ENCODE peak calls at places on chromosomes 2 and 18, in four cellular contexts. One of them, this sample, is unnamed.

GRCh38 chr2:114076961-114077360 is 187.1 kb downstream of the ACTR3 start:
- DNase-seq in COR-L47: no peak
- DNase-seq in HCEC 1CT: no peak
- DNase-seq in globus pallidus: no peak
- DNase-seq in this sample: no peak

GRCh38 chr2:56344771-56345170 is 161.0 kb downstream of the CCDC85A start:
- DNase-seq in HCEC 1CT: no peak
- DNase-seq in COR-L47: no peak
- DNase-seq in globus pallidus: no peak
- DNase-seq in this sample: no peak

GRCh38 chr2:233422050-233422639 is 67.9 kb downstream of the DGKD start:
- DNase-seq in globus pallidus: no peak
- DNase-seq in COR-L47: no peak
- DNase-seq in HCEC 1CT: no peak
- DNase-seq in this sample: peak

GRCh38 chr2:199850718-199851498 is at the start of gene FTCDNL1:
- DNase-seq in globus pallidus: peak
- DNase-seq in COR-L47: peak
- DNase-seq in HCEC 1CT: peak
- DNase-seq in this sample: peak

GRCh38 chr2:178514664-178515063 is 34.4 kb downstream of the PLEKHA3 start:
- DNase-seq in HCEC 1CT: peak
- DNase-seq in globus pallidus: no peak
- DNase-seq in COR-L47: no peak
- DNase-seq in this sample: no peak

GRCh38 chr2:207484444-207485391 is 45.0 kb upstream of the CREB1 start:
- DNase-seq in globus pallidus: no peak
- DNase-seq in HCEC 1CT: no peak
- DNase-seq in COR-L47: no peak
- DNase-seq in this sample: peak

GRCh38 chr2:223760838-223761502 is 76.4 kb downstream of the AP1S3 start:
- DNase-seq in HCEC 1CT: peak
- DNase-seq in COR-L47: no peak
- DNase-seq in globus pallidus: no peak
- DNase-seq in this sample: no peak

GRCh38 chr2:129857200-129857599 is 122.3 kb upstream of the RAB6C start:
- DNase-seq in globus pallidus: no peak
- DNase-seq in COR-L47: no peak
- DNase-seq in HCEC 1CT: no peak
- DNase-seq in this sample: no peak

GRCh38 chr2:64354857-64355680 is 98.9 kb upstream of the LGALSL start:
- DNase-seq in HCEC 1CT: peak
- DNase-seq in globus pallidus: no peak
- DNase-seq in COR-L47: no peak
- DNase-seq in this sample: peak

GRCh38 chr2:80259292-80259691 is 45.3 kb downstream of the LRRTM1 start:
- DNase-seq in globus pallidus: no peak
- DNase-seq in HCEC 1CT: no peak
- DNase-seq in COR-L47: no peak
- DNase-seq in this sample: peak

GRCh38 chr2:207416936-207417718 is 112.6 kb upstream of the CREB1 start:
- DNase-seq in COR-L47: no peak
- DNase-seq in HCEC 1CT: peak
- DNase-seq in globus pallidus: no peak
- DNase-seq in this sample: no peak

GRCh38 chr2:66537001-66537400 is 102.1 kb downstream of the MEIS1 start:
- DNase-seq in HCEC 1CT: no peak
- DNase-seq in COR-L47: peak
- DNase-seq in globus pallidus: no peak
- DNase-seq in this sample: peak

GRCh38 chr2:213238753-213239591 is 45.3 kb upstream of the SPAG16 start:
- DNase-seq in globus pallidus: no peak
- DNase-seq in COR-L47: no peak
- DNase-seq in HCEC 1CT: peak
- DNase-seq in this sample: no peak

GRCh38 chr2:88590998-88591613 is 36.2 kb downstream of the EIF2AK3 start:
- DNase-seq in globus pallidus: peak
- DNase-seq in COR-L47: peak
- DNase-seq in HCEC 1CT: peak
- DNase-seq in this sample: peak

GRCh38 chr2:56337342-56337741 is 153.6 kb downstream of the CCDC85A start:
- DNase-seq in COR-L47: peak
- DNase-seq in HCEC 1CT: no peak
- DNase-seq in globus pallidus: no peak
- DNase-seq in this sample: no peak

GRCh38 chr2:46073540-46074018 is 223.6 kb upstream of the EPAS1 start:
- DNase-seq in globus pallidus: no peak
- DNase-seq in COR-L47: no peak
- DNase-seq in HCEC 1CT: peak
- DNase-seq in this sample: no peak

GRCh38 chr18:26471027-26471426 is 77.3 kb downstream of the KCTD1 start:
- DNase-seq in globus pallidus: no peak
- DNase-seq in HCEC 1CT: no peak
- DNase-seq in COR-L47: no peak
- DNase-seq in this sample: no peak

GRCh38 chr2:127388423-127389164 is 819 bp upstream of the MAP3K2 start:
- DNase-seq in globus pallidus: no peak
- DNase-seq in COR-L47: no peak
- DNase-seq in HCEC 1CT: peak
- DNase-seq in this sample: no peak

GRCh38 chr2:105886029-105886454 is 141.3 kb downstream of the NCK2 start:
- DNase-seq in HCEC 1CT: peak
- DNase-seq in globus pallidus: no peak
- DNase-seq in COR-L47: no peak
- DNase-seq in this sample: no peak

GRCh38 chr2:258933-259332 is 4.9 kb downstream of the SH3YL1 start:
- DNase-seq in globus pallidus: no peak
- DNase-seq in HCEC 1CT: no peak
- DNase-seq in COR-L47: no peak
- DNase-seq in this sample: no peak

GRCh38 chr2:118639371-118639770 is 208.1 kb downstream of the EN1 start:
- DNase-seq in COR-L47: no peak
- DNase-seq in HCEC 1CT: no peak
- DNase-seq in globus pallidus: no peak
- DNase-seq in this sample: no peak

GRCh38 chr2:151087377-151087776 is 174.3 kb downstream of the RBM43 start:
- DNase-seq in HCEC 1CT: no peak
- DNase-seq in COR-L47: no peak
- DNase-seq in globus pallidus: no peak
- DNase-seq in this sample: no peak

GRCh38 chr2:237629739-237630138 is 2.4 kb downstream of the LRRFIP1 start:
- DNase-seq in COR-L47: no peak
- DNase-seq in globus pallidus: no peak
- DNase-seq in HCEC 1CT: peak
- DNase-seq in this sample: no peak

GRCh38 chr2:42928161-42928691 is 135.8 kb upstream of the HAAO start:
- DNase-seq in globus pallidus: no peak
- DNase-seq in COR-L47: peak
- DNase-seq in HCEC 1CT: no peak
- DNase-seq in this sample: no peak

This sample was measured in DMS79 treated with DMSO at 0.1 percent for 48 hours.